ENCODE peak calls at places on chromosome 7, in nine cellular contexts. T is heart left ventricle, M is psoas muscle, J is thoracic aorta, D is GM06990, B is body of pancreas, P is A673, X is hepatocyte, U is right lobe of liver. G is an unnamed sample.
A peak's percentile ranks its signal among the peaks of the same experiment; 100 is the strongest.

GRCh38 chr7:98215561-98216495 is 4.6 kb downstream of the BHLHA15 start:
- DNase-seq in T (peak; percentile 47), M (no peak), J (no peak), D (no peak), B (peak; percentile 95), P (no peak), X (peak; percentile 4), U (peak; percentile 27), G (no peak)

GRCh38 chr7:71630521-71630920 is 498.6 kb downstream of the GALNT17 start:
- DNase-seq in T (no peak), M (no peak), J (no peak), D (no peak), B (no peak), P (no peak), X (no peak), U (no peak), G (no peak)

GRCh38 chr7:13181221-13181620 is 493.8 kb downstream of the ARL4A start:
- DNase-seq in T (no peak), M (no peak), J (no peak), D (no peak), B (no peak), P (peak; percentile 44), X (peak; percentile 8), U (no peak), G (no peak)

GRCh38 chr7:103593691-103594090 is 147.7 kb upstream of the SLC26A5 start:
- DNase-seq in T (no peak), M (no peak), J (no peak), D (no peak), B (no peak), P (no peak), X (no peak), U (no peak), G (no peak)

GRCh38 chr7:100563809-100564400 is 9.8 kb downstream of the SAP25 start:
- DNase-seq in T (peak; percentile 88), M (peak; percentile 83), J (peak; percentile 58), D (peak; percentile 61), B (peak; percentile 88), P (peak; percentile 80), X (peak; percentile 85), U (peak; percentile 79), G (peak; percentile 92)

GRCh38 chr7:149719050-149719899 is 54.1 kb downstream of the ZNF467 start:
- DNase-seq in T (no peak), M (no peak), J (no peak), D (no peak), B (no peak), P (no peak), X (no peak), U (no peak), G (no peak)

GRCh38 chr7:111872411-111872810 is 310.1 kb upstream of the IMMP2L start:
- DNase-seq in T (no peak), M (no peak), J (no peak), D (no peak), B (no peak), P (no peak), X (no peak), U (no peak), G (no peak)

GRCh38 chr7:87156709-87157108 is 4.5 kb downstream of the DMTF1 start:
- DNase-seq in T (no peak), M (no peak), J (no peak), D (no peak), B (no peak), P (no peak), X (no peak), U (no peak), G (no peak)

GRCh38 chr7:72710983-72711382 is 117.0 kb downstream of the TYW1B start:
- DNase-seq in T (no peak), M (no peak), J (no peak), D (no peak), B (no peak), P (no peak), X (peak; percentile 32), U (no peak), G (no peak)

GRCh38 chr7:23356726-23357125 is 57.6 kb downstream of the MALSU1 start:
- DNase-seq in T (no peak), M (no peak), J (no peak), D (no peak), B (no peak), P (no peak), X (no peak), U (no peak), G (peak; percentile 19)

GRCh38 chr7:47610506-47611044 is 28.7 kb upstream of the TNS3 start:
- DNase-seq in T (peak; percentile 52), M (no peak), J (no peak), D (no peak), B (peak; percentile 33), P (no peak), X (peak; percentile 43), U (peak; percentile 52), G (no peak)

GRCh38 chr7:67692425-67692824 is 695.8 kb downstream of the TYW1 start:
- DNase-seq in T (no peak), M (no peak), J (no peak), D (no peak), B (peak; percentile 66), P (no peak), X (no peak), U (peak; percentile 44), G (no peak)

GRCh38 chr7:99614495-99614894 is 2.3 kb upstream of the ZSCAN25 start:
- DNase-seq in T (no peak), M (no peak), J (no peak), D (no peak), B (no peak), P (no peak), X (no peak), U (no peak), G (no peak)

GRCh38 chr7:114085592-114086490 is 167.0 kb upstream of the PPP1R3A start:
- DNase-seq in T (peak; percentile 79), M (peak; percentile 81), J (peak; percentile 61), D (peak; percentile 73), B (peak; percentile 94), P (peak; percentile 73), X (peak; percentile 92), U (peak; percentile 87), G (peak; percentile 46)

GRCh38 chr7:10315881-10316280 is 657.8 kb upstream of the PHF14 start:
- DNase-seq in T (no peak), M (no peak), J (no peak), D (no peak), B (no peak), P (no peak), X (no peak), U (no peak), G (no peak)

GRCh38 chr7:129434846-129435318 is 650 bp downstream of the STRIP2 start:
- DNase-seq in T (peak; percentile 72), M (peak; percentile 18), J (no peak), D (peak; percentile 26), B (peak; percentile 12), P (no peak), X (peak; percentile 10), U (peak; percentile 21), G (no peak)

GRCh38 chr7:129435414-129435829 is 1.2 kb downstream of the STRIP2 start:
- DNase-seq in T (no peak), M (no peak), J (no peak), D (no peak), B (no peak), P (no peak), X (no peak), U (no peak), G (no peak)

GRCh38 chr7:129431911-129432643 is 2.2 kb upstream of the STRIP2 start:
- DNase-seq in T (no peak), M (no peak), J (no peak), D (no peak), B (no peak), P (no peak), X (no peak), U (no peak), G (no peak)

GRCh38 chr7:129434172-129434845 is at the start of gene STRIP2:
- DNase-seq in T (peak; percentile 96), M (peak; percentile 94), J (peak; percentile 74), D (peak; percentile 92), B (peak; percentile 96), P (peak; percentile 91), X (peak; percentile 92), U (peak; percentile 96), G (peak; percentile 95)

GRCh38 chr7:129433823-129434171 is 435 bp upstream of the STRIP2 start:
- DNase-seq in T (no peak), M (no peak), J (peak; percentile 4), D (no peak), B (no peak), P (no peak), X (peak; percentile 66), U (no peak), G (no peak)
- TF ChIP-seq CTCF in T (no peak), M (no peak), J (no peak), D (no peak), B (no peak), P (no peak), X (peak; percentile 22), U (no peak), G (peak; percentile 26)

GRCh38 chr7:122014697-122015096 is 129.4 kb downstream of the AASS start:
- DNase-seq in T (no peak), M (no peak), J (no peak), D (no peak), B (no peak), P (no peak), X (no peak), U (no peak), G (no peak)
- TF ChIP-seq CTCF in T (no peak), M (no peak), J (no peak), D (peak; percentile 11), B (peak; percentile 15), P (peak; percentile 43), X (peak; percentile 43), U (no peak), G (no peak)

DNA sequence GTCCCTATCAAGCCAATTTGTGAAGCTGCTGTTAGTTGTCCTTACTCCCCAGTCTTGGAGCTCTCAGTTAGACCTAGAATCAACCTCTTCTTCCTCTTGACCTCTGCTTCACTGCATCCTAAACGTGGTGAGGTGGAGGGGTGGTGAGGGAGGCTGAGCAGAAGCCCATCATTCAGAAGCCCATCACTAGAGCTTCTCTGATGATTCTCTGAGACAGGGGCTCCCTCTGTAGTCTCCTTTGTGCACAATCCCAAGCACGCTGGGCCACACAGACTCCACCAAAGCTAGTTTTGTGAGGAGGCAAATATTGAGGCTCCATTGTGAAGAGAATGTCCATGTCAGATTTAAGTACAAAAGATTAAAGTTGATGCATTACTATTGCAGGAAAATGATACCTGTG is 163.8 kb upstream of the PRSS1 start:
- DNase-seq in T (no peak), M (no peak), J (no peak), D (no peak), B (no peak), P (no peak), X (no peak), U (no peak), G (peak; percentile 14)
- TF ChIP-seq CTCF in T (no peak), M (no peak), J (no peak), D (no peak), B (no peak), P (no peak), X (no peak), U (no peak), G (no peak)

GRCh38 chr7:96778263-96778662 is 68.6 kb upstream of the SEM1 start:
- DNase-seq in T (no peak), M (no peak), J (no peak), D (no peak), B (no peak), P (no peak), X (peak; percentile 6), U (no peak), G (no peak)
- TF ChIP-seq CTCF in T (no peak), M (no peak), J (no peak), D (peak; percentile 20), B (no peak), P (peak; percentile 19), X (peak; percentile 17), U (no peak), G (no peak)

G was measured in activated CD8-positive, alpha-beta T cell treated with anti-CD3 and anti-CD28 coated beads for 36 hours.